ENCODE peak calls at places on chromosomes 7 and 10, in seven cellular contexts. A is HCT116, I is SK-N-SH, J is K562, E is HepG2, X is GM12878, V is GM23338. W is an unnamed sample. For H3K27me3, the result is how much of the 10 kb centered on the place peaks cover.

GRCh38 chr10:75103881-75104686 is 7.4 kb upstream of the SAMD8 start:
- DNase-seq in I (no peak), X (no peak), J (no peak), E (no peak), A (no peak), V (no peak), W (peak)

GRCh38 chr7:50633414-50633710 is 68.2 kb upstream of the DDC start:
- DNase-seq in X (no peak), J (no peak), V (no peak), A (no peak), E (no peak), I (no peak), W (peak)

GRCh38 chr7:16564909-16565426 is 38.3 kb downstream of the LRRC72 start:
- DNase-seq in X (peak), E (peak), A (peak), J (peak), V (peak), I (peak), W (no peak)

GRCh38 chr10:88582806-88583583 is at the start of gene RNLS:
- DNase-seq in A (no peak), X (peak), J (peak), V (peak), I (peak), E (no peak), W (peak)

GRCh38 chr10:72255977-72256729 is 17.6 kb upstream of the DDIT4 start:
- DNase-seq in V (no peak), J (no peak), A (no peak), I (no peak), X (no peak), E (no peak), W (no peak)

GRCh38 chr10:121188005-121188404 is 336.8 kb downstream of the WDR11 start:
- DNase-seq in J (no peak), E (no peak), V (peak), A (no peak), X (no peak), I (no peak), W (no peak)

GRCh38 chr10:95400789-95401188 is 110.0 kb upstream of the PDLIM1 start:
- DNase-seq in E (no peak), X (no peak), I (no peak), A (no peak), V (no peak), J (no peak), W (no peak)

GRCh38 chr10:49228677-49229076 is 40.5 kb upstream of the TMEM273 start:
- DNase-seq in A (no peak), X (no peak), J (no peak), E (no peak), V (no peak), I (no peak), W (no peak)

GRCh38 chr7:48045205-48045765 is 9.9 kb downstream of the C7orf57 start:
- DNase-seq in A (no peak), E (no peak), J (no peak), X (no peak), V (no peak), I (no peak), W (no peak)

GRCh38 chr7:51286392-51286791 is 30.2 kb downstream of the COBL start:
- DNase-seq in E (no peak), V (no peak), A (no peak), J (no peak), X (no peak), I (no peak), W (no peak)

DNA sequence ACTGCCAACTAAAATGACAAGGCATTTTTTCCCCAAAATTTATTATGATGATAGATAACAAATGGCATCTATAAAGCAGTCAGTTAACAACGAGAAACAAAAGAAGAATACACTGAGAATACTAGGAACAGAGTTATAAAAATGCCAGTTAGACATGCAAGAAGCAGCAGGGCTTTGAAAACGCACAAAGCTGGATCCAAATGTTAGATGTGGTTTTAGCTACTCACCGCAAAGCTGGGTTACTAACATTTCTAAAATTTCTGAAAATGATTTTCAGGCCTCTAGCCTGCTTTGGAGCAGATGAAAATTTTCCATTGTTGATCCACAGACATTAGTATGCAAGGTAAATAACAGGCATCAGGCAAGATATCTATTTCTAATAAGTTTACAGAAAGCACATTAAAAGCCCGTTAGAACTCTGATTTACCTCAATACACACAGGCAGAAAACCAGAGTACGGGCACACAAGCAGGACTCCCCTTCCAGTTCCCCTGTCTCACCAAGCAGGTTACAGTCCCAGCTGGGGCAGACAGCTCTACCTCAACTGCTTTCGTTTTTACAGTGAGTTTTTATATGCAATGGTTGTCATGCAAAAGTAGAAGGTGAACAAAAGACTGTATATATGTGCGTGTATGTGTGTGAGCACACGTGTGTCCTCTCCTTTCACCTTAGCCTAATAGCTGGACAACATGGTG is 37.9 kb downstream of the GLI3 start:
- DNase-seq in A (no peak), J (no peak), X (no peak), E (no peak), V (no peak), I (no peak), W (no peak)
- H3K27me3 ChIP-seq in A (under half), J (under half), X (under half), E (under half), V (under half), I (half or more), W (under half)

GRCh38 chr10:58457761-58458616 is 54.7 kb upstream of the BICC1 start:
- DNase-seq in E (peak), V (no peak), J (no peak), A (no peak), X (no peak), I (no peak), W (no peak)
- H3K4me3 ChIP-seq in E (no peak), V (no peak), J (no peak), A (no peak), X (no peak), I (no peak), W (no peak)

GRCh38 chr7:34247468-34247867 is 342.1 kb downstream of the BMPER start:
- DNase-seq in E (no peak), V (no peak), A (no peak), I (no peak), J (no peak), X (no peak), W (peak)
- TF ChIP-seq REST in E (no peak), V (no peak), A (no peak), I (no peak), J (no peak), X (no peak), W (no peak)

GRCh38 chr10:99528256-99528866 is 4.4 kb upstream of the NKX2-3 start:
- DNase-seq in J (no peak), E (no peak), I (no peak), X (no peak), A (no peak), V (no peak), W (no peak)
- H3K27me3 ChIP-seq in J (half or more), E (half or more), I (half or more), X (under half), A (under half), V (half or more), W (half or more)

GRCh38 chr7:12207046-12207445 is 4.0 kb upstream of the TMEM106B start:
- DNase-seq in V (no peak), J (no peak), X (no peak), I (no peak), A (no peak), E (no peak), W (no peak)

GRCh38 chr7:12217311-12217710 is 6.2 kb downstream of the TMEM106B start:
- DNase-seq in V (no peak), J (no peak), E (no peak), X (no peak), I (no peak), A (no peak), W (no peak)

GRCh38 chr7:12211054-12212050 is at the start of gene TMEM106B:
- DNase-seq in X (peak), A (peak), E (peak), I (peak), V (peak), J (peak), W (peak)

GRCh38 chr7:12210179-12211053 is 678 bp upstream of the TMEM106B start:
- DNase-seq in A (no peak), E (peak), J (peak), X (no peak), V (peak), I (peak), W (no peak)

GRCh38 chr7:12212051-12212485 is 974 bp downstream of the TMEM106B start:
- DNase-seq in I (peak), E (peak), A (peak), X (no peak), V (peak), J (peak), W (no peak)
- H3K4me3 ChIP-seq in I (peak), E (peak), A (peak), X (peak), V (peak), J (peak), W (peak)

DNA sequence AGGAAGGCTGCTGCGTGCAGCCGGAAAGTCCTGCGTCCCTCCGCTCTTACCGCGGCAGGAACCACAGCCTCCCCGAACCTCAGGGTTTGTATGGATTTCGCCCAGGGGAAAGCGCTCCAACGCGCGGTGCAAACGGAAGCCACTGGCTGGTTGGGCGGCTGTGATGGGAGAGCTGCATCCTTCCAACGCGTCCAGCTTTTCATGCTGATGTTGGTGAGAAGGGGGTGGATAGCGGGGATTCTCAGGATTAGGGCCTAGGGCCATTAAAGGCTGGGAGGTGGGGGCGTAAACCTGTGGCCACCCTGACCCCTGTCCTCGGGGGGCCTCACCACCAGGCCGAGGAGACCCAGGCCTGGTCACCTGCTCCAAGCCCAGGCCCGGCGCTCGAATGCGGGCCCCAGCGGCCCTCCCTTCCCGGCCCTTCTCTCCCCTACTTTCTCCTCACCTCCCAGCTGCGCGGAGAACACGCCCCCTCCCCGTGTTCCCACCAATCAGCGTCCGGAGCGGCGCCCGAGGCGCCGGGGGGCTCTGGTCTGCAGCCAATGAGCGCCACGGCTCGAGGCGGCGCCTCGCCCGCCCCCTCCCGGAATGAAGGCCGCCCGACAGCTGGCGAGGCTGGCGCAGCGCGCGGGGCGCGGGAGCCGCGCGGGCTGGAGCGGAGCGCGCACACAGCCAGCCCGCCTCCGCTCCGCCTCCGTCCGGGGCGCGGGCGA is 458 bp upstream of the NANOS1 start:
- DNase-seq in E (peak), V (peak), A (peak), X (peak), J (peak), I (peak), W (peak)
- TF ChIP-seq REST in E (no peak), V (no peak), A (no peak), X (no peak), J (no peak), I (no peak), W (no peak)

GRCh38 chr10:111076191-111076681 is 593 bp upstream of the ADRA2A start:
- DNase-seq in I (peak), V (peak), X (no peak), A (peak), J (peak), E (no peak), W (peak)
- H3K27me3 ChIP-seq in I (under half), V (half or more), X (under half), A (under half), J (under half), E (under half), W (under half)

DNA sequence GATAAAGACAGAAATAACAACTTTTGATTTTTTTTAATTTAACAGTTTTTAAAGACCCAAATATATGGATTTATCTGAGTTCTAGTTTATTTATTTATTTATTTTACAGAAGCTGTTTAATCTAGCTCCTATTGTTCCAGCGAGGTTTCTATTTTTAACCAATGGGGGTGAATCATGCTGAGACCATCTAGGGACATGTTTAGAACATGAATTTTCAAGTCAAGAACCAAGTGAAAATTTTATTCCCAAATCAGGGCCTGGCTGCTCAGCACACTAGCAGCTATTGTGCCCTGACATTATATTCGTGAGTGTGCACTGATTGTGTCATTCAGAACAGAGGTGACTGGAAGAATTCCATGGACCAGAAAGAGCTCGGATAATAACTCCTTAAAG is 24.6 kb upstream of the MPP7 start:
- DNase-seq in V (no peak), E (no peak), I (no peak), J (no peak), A (no peak), X (no peak), W (no peak)
- H3K4me3 ChIP-seq in V (no peak), E (no peak), I (no peak), J (no peak), A (no peak), X (no peak), W (no peak)

GRCh38 chr7:158783595-158783994 is 45.7 kb downstream of the ESYT2 start:
- DNase-seq in I (no peak), X (no peak), V (no peak), A (no peak), J (no peak), E (no peak), W (no peak)
- TF ChIP-seq REST in I (no peak), X (no peak), V (no peak), A (no peak), J (no peak), E (no peak), W (no peak)

GRCh38 chr7:28318126-28318762 is 94.1 kb upstream of the CREB5 start:
- DNase-seq in V (no peak), J (no peak), X (no peak), I (no peak), E (no peak), A (no peak), W (no peak)
- H3K27me3 ChIP-seq in V (under half), J (under half), X (under half), I (under half), E (under half), A (under half), W (under half)